ENCODE peak calls at places on chromosomes 16 and 17, in five cellular contexts. U is mesenchymal stem cell, F is H1, Q is neuronal stem cell, X is trophoblast cell. Y is an unnamed sample.

GRCh38 chr17:31580331-31581021 is 189.0 kb downstream of the RAB11FIP4 start:
- DNase-seq in U (peak; percentile 72), F (no peak), Q (no peak), X (peak; percentile 90), Y (no peak)

GRCh38 chr16:17224350-17224749 is 246.4 kb downstream of the XYLT1 start:
- DNase-seq in U (no peak), F (no peak), Q (no peak), X (no peak), Y (no peak)

GRCh38 chr17:47687748-47688147 is 6.2 kb upstream of the TBKBP1 start:
- DNase-seq in U (peak; percentile 26), F (peak; percentile 63), Q (no peak), X (no peak), Y (peak; percentile 71)

GRCh38 chr17:43713494-43714162 is 45.0 kb downstream of the SOST start:
- DNase-seq in U (peak; percentile 42), F (peak; percentile 70), Q (no peak), X (peak; percentile 47), Y (peak; percentile 61)

GRCh38 chr17:4148611-4149308 is 5.8 kb downstream of the CYB5D2 start:
- DNase-seq in U (no peak), F (no peak), Q (no peak), X (peak; percentile 97), Y (no peak)

GRCh38 chr17:30520436-30520835 is 43.2 kb downstream of the GOSR1 start:
- DNase-seq in U (peak; percentile 43), F (no peak), Q (no peak), X (no peak), Y (no peak)

GRCh38 chr17:44095647-44096496 is 25.3 kb downstream of the G6PC3 start:
- DNase-seq in U (peak; percentile 99), F (peak; percentile 86), Q (peak; percentile 91), X (no peak), Y (peak; percentile 98)

GRCh38 chr17:46061435-46061834 is 62.4 kb downstream of the STH start:
- DNase-seq in U (peak; percentile 33), F (no peak), Q (no peak), X (peak; percentile 53), Y (no peak)

GRCh38 chr17:27458524-27458908 is 2.3 kb downstream of the KSR1 start:
- DNase-seq in U (no peak), F (no peak), Q (peak; percentile 26), X (no peak), Y (peak; percentile 74)

GRCh38 chr16:4884972-4885874 is 37.9 kb downstream of the UBN1 start:
- DNase-seq in U (no peak), F (no peak), Q (no peak), X (no peak), Y (no peak)

GRCh38 chr17:73803867-73804539 is 159.8 kb upstream of the SDK2 start:
- DNase-seq in U (no peak), F (no peak), Q (no peak), X (no peak), Y (no peak)

GRCh38 chr16:1985466-1986150 is 1.6 kb downstream of the GFER start:
- DNase-seq in U (no peak), F (no peak), Q (no peak), X (no peak), Y (no peak)
- H3K23ac ChIP-seq in U (no peak overlapping the region), F (no peak overlapping the region), Q (no peak overlapping the region), X (no peak overlapping the region), Y (no peak overlapping the region)

DNA sequence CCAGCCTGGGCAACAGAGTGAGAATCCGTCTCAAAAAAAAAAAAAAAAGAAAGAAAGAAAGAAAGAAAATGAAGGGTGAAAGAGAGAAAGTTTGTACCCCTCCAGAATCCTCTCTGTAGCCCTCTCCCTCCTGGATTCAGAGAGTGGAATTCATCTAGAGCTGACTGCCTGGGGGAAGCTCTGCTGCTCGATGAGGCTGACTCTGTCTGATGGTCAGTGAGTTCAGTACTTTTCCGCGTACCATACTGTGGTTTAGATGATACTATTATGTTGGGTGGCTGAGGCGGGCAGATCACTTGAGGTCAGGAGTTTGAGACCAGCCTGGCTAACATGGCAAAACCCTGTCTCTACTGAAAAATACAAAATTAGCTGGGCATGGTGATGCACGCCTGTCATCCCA is 14.8 kb downstream of the TMEM94 start:
- DNase-seq in U (no peak), F (no peak), Q (no peak), X (no peak), Y (no peak)
- H2BK12ac ChIP-seq in U (no peak overlapping the region), F (no peak overlapping the region), Q (no peak overlapping the region), X (no peak overlapping the region), Y (no peak overlapping the region)

GRCh38 chr16:86244188-86244587 is 266.1 kb upstream of the FOXF1 start:
- DNase-seq in U (no peak), F (peak; percentile 42), Q (no peak), X (no peak), Y (no peak)
- H3K4ac ChIP-seq in U (no peak overlapping the region), F (no peak overlapping the region), Q (no peak overlapping the region), X (no peak overlapping the region), Y (no peak overlapping the region)

GRCh38 chr17:12634789-12635414 is 30.8 kb upstream of the MYOCD start:
- DNase-seq in U (no peak), F (no peak), Q (no peak), X (peak; percentile 37), Y (no peak)
- H3K23ac ChIP-seq in U (no peak overlapping the region), F (no peak overlapping the region), Q (no peak overlapping the region), X (no peak overlapping the region), Y (no peak overlapping the region)

DNA sequence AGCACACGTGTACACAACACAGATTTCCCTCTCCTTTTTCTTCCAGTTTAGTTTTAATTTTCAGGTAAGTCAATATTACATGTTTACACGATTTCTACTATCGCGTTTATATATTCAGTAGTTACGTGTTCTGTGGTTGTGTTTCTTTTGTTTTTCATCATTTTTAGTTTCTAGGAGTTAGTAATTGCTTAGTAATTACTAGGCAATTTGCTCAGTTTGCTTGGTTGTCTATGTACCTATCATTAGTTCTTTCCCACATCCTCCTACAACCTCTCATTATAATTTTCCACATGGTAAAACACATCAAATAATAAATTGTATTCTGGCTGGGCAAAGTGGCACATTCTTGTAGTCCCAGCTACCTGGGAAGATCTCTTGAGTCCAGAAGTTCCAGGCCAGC is 24.6 kb upstream of the GUCY2D start:
- DNase-seq in U (no peak), F (no peak), Q (no peak), X (no peak), Y (no peak)
- H2BK12ac ChIP-seq in U (no peak overlapping the region), F (no peak overlapping the region), Q (no peak overlapping the region), X (no peak overlapping the region), Y (no peak overlapping the region)

DNA sequence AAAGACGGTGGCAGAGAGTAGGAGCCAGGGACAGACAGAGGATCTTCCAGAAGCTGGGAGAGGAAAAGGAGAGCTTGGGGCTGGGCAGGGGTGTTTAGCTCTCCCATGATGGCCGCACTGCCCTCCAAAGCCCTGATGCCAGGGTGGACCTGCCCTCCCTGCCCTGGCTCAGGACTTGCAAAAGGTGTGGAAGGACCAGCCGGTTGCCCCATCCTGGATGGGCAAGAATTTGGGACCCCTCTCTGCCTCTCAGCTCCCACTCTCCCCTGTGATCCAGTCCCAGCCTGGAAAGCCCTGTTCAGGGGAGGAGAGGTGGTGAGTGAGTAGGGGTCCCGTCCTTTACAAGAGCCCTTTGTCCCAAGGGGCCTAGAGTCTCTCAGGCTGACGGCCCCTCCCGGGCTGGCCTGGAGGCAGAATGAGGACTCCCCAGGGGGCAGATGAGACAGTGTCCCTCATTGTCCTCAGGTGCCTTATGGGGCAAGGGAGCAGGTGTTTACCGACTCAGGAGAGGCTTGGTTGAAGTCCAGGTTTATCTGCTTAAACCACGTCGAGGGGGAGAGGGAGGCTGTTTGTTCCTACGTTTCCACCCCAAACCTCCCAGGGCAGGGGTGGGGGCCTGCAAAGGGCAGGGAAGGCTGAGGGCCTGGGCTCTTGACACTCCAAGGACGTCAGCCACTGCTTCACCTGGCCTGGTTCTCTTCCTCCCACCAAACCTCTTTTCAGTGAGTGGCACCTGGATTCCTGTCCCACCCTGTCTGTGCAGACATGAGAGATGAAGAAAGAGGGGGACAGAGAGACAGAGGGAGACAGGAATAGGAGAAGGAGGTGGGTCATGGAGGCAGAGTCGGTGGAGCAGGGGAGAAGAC is 19.2 kb upstream of the ITGA3 start:
- DNase-seq in U (no peak), F (no peak), Q (no peak), X (no peak), Y (no peak)
- H3K4ac ChIP-seq in U (peak overlapping the region; percentile 92), F (no peak overlapping the region), Q (peak overlapping the region; percentile 91), X (no peak overlapping the region), Y (no peak overlapping the region)

DNA sequence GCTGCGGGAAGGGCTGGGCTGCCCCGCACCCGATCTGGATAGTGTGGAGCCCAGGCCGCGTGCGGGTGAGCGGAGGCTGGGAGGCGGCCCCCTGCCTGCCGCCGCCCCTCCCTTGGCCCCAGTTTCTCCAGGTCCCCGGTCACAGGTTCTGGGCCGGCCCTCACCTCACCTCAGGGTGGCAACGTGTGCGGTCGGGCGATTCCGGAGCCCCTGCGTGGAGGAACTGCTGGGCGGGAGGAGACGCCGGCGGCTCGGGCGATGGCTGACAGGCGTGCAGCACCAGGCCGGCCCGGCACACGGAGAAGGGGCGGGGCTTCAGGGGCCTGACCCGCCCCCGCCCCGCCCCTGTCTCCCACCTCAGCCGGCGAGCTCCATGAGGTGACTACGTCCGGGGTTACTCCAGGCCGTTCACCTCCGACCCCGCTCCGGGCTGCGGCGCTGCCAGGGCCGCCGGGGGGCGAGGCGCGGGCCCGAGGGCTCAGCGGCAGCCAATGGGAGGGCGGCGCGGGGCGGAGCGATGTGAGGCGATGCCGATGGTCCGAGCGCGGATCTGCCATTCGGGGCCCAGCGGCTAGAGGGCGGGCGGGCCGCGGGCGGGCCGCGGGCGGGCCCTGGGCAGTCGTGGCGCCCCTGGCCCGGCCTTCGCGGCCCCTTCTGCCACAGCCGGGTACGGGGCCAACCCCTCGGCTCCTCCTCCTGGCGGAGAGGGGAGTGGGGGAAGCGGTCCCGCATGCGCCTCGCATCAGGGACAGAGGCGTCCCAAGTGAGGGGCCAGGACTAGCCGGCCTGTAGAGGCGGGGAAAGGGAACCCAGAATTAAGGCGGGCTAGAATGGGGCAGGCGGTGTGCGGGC is 16.7 kb upstream of the C17orf78 start:
- DNase-seq in U (peak; percentile 95), F (peak; percentile 96), Q (peak; percentile 98), X (peak; percentile 95), Y (peak; percentile 100)
- H3K23ac ChIP-seq in U (no peak overlapping the region), F (no peak overlapping the region), Q (peak overlapping the region; percentile 92), X (no peak overlapping the region), Y (no peak overlapping the region)

GRCh38 chr16:85092309-85092708 is 20.0 kb downstream of the CIBAR2 start:
- DNase-seq in U (no peak), F (no peak), Q (no peak), X (no peak), Y (no peak)

GRCh38 chr16:85094812-85095211 is 17.5 kb downstream of the CIBAR2 start:
- DNase-seq in U (no peak), F (no peak), Q (no peak), X (no peak), Y (no peak)

GRCh38 chr16:85092851-85093250 is 19.4 kb downstream of the CIBAR2 start:
- DNase-seq in U (no peak), F (no peak), Q (no peak), X (no peak), Y (no peak)

GRCh38 chr16:85093705-85094104 is 18.6 kb downstream of the CIBAR2 start:
- DNase-seq in U (no peak), F (no peak), Q (no peak), X (no peak), Y (no peak)

GRCh38 chr16:85094176-85094805 is 18.0 kb downstream of the CIBAR2 start:
- DNase-seq in U (no peak), F (no peak), Q (no peak), X (peak; percentile 89), Y (no peak)
- H2BK12ac ChIP-seq in U (no peak overlapping the region), F (no peak overlapping the region), Q (no peak overlapping the region), X (no peak overlapping the region), Y (no peak overlapping the region)

GRCh38 chr16:51149721-51150158 is 1.3 kb downstream of the SALL1 start:
- DNase-seq in U (peak; percentile 25), F (peak; percentile 59), Q (no peak), X (no peak), Y (no peak)
- H3K4ac ChIP-seq in U (peak overlapping the region; percentile 98), F (peak overlapping the region; percentile 91), Q (peak overlapping the region; percentile 89), X (no peak overlapping the region), Y (no peak overlapping the region)